ENCODE peak calls at places on chromosome 17, in five cellular contexts. One of them, this sample, is unnamed.

GRCh38 chr17:42361781-42362186 is 26.5 kb downstream of the STAT3 start:
- DNase-seq in K562: no peak
- DNase-seq in HepG2: peak
- DNase-seq in endothelial cell of umbilical vein: no peak
- DNase-seq in H1: no peak
- DNase-seq in this sample: no peak

GRCh38 chr17:40062347-40063033 is at the start of gene THRA:
- DNase-seq in K562: peak
- DNase-seq in HepG2: no peak
- DNase-seq in endothelial cell of umbilical vein: no peak
- DNase-seq in H1: no peak
- DNase-seq in this sample: no peak

GRCh38 chr17:51372345-51373004 is 112.1 kb downstream of the UTP18 start:
- DNase-seq in K562: peak
- DNase-seq in HepG2: peak
- DNase-seq in endothelial cell of umbilical vein: peak
- DNase-seq in H1: no peak
- DNase-seq in this sample: no peak

GRCh38 chr17:66834919-66835454 is at the start of gene CACNG5:
- DNase-seq in K562: peak
- DNase-seq in HepG2: no peak
- DNase-seq in endothelial cell of umbilical vein: no peak
- DNase-seq in H1: no peak
- DNase-seq in this sample: no peak

GRCh38 chr17:9419932-9420453 is 155.6 kb downstream of the STX8 start:
- DNase-seq in K562: no peak
- DNase-seq in HepG2: no peak
- DNase-seq in endothelial cell of umbilical vein: no peak
- DNase-seq in H1: no peak
- DNase-seq in this sample: no peak

GRCh38 chr17:77959216-77959925 is 868 bp downstream of the TNRC6C start:
- DNase-seq in K562: peak
- DNase-seq in HepG2: no peak
- DNase-seq in endothelial cell of umbilical vein: no peak
- DNase-seq in H1: no peak
- DNase-seq in this sample: no peak

GRCh38 chr17:15452746-15453145 is 14.7 kb downstream of the CDRT4 start:
- DNase-seq in K562: no peak
- DNase-seq in HepG2: no peak
- DNase-seq in endothelial cell of umbilical vein: no peak
- DNase-seq in H1: no peak
- DNase-seq in this sample: no peak

GRCh38 chr17:43699438-43699756 is 37.7 kb upstream of the MEOX1 start:
- DNase-seq in K562: no peak
- DNase-seq in HepG2: no peak
- DNase-seq in endothelial cell of umbilical vein: no peak
- DNase-seq in H1: no peak
- DNase-seq in this sample: no peak

GRCh38 chr17:70483624-70484023 is 314.3 kb downstream of the KCNJ2 start:
- DNase-seq in K562: no peak
- DNase-seq in HepG2: no peak
- DNase-seq in endothelial cell of umbilical vein: no peak
- DNase-seq in H1: no peak
- DNase-seq in this sample: no peak

GRCh38 chr17:64111831-64112230 is 18.1 kb downstream of the ERN1 start:
- DNase-seq in K562: no peak
- DNase-seq in HepG2: no peak
- DNase-seq in endothelial cell of umbilical vein: no peak
- DNase-seq in H1: no peak
- DNase-seq in this sample: no peak

GRCh38 chr17:7370853-7371252 is 10.0 kb upstream of the TNK1 start:
- DNase-seq in K562: no peak
- DNase-seq in HepG2: no peak
- DNase-seq in endothelial cell of umbilical vein: no peak
- DNase-seq in H1: no peak
- DNase-seq in this sample: no peak
- TF ChIP-seq POLR2AphosphoS5 in K562: no peak
- TF ChIP-seq POLR2AphosphoS5 in HepG2: no peak
- TF ChIP-seq POLR2AphosphoS5 in endothelial cell of umbilical vein: no peak
- TF ChIP-seq POLR2AphosphoS5 in H1: no peak
- TF ChIP-seq POLR2AphosphoS5 in this sample: no peak

GRCh38 chr17:16495561-16495960 is 3.6 kb upstream of the LRRC75A start:
- DNase-seq in K562: no peak
- DNase-seq in HepG2: no peak
- DNase-seq in endothelial cell of umbilical vein: no peak
- DNase-seq in H1: no peak
- DNase-seq in this sample: no peak
- H3K4me3 ChIP-seq in K562: no peak
- H3K4me3 ChIP-seq in HepG2: no peak
- H3K4me3 ChIP-seq in endothelial cell of umbilical vein: no peak
- H3K4me3 ChIP-seq in H1: no peak
- H3K4me3 ChIP-seq in this sample: no peak

DNA sequence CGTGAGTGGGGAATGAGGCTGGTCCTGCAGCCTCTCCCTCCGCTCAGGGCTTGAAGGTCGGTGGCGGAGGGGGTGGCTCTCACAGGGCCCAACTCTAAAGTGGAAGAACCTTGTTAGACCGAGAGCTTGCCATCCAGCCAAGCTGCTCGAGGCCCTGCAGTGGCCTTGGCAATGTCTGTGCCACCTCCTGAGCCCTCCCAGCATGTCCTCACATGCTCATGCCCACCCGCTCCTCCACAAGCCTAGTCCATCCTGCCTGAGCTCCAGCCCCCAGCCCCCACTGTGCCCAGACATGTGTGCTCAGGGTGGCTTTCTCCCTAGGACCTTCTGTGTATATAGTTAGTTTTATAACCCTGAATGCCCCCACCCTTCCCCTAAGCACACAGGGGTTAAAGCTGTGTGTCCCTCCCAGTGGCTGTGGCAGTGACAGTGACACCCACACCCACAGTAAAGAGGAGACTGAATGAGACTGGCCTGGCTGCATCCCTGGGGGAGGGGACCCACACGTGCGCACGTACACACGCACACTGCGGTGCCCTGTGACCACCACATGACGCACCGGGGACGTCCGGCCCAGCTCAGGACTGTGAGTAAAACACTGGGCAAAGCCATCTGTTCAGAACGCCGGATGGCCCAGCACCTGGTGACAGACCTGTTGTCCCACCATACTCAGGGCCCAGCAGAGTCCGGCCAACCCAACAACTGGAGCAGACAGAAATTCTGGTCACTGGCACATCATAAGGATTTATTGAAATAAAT is 15.6 kb downstream of the PDK2 start:
- DNase-seq in K562: no peak
- DNase-seq in HepG2: no peak
- DNase-seq in endothelial cell of umbilical vein: no peak
- DNase-seq in H1: no peak
- DNase-seq in this sample: no peak
- H3K9ac ChIP-seq in K562: no peak
- H3K9ac ChIP-seq in HepG2: peak
- H3K9ac ChIP-seq in endothelial cell of umbilical vein: no peak
- H3K9ac ChIP-seq in H1: no peak
- H3K9ac ChIP-seq in this sample: no peak

GRCh38 chr17:82005701-82006348 is 16.9 kb downstream of the CENPX start:
- DNase-seq in K562: no peak
- DNase-seq in HepG2: no peak
- DNase-seq in endothelial cell of umbilical vein: no peak
- DNase-seq in H1: no peak
- DNase-seq in this sample: no peak

GRCh38 chr17:82001657-82002056 is 21.0 kb downstream of the CENPX start:
- DNase-seq in K562: no peak
- DNase-seq in HepG2: no peak
- DNase-seq in endothelial cell of umbilical vein: no peak
- DNase-seq in H1: no peak
- DNase-seq in this sample: no peak

GRCh38 chr17:82000803-82001649 is 21.7 kb downstream of the CENPX start:
- DNase-seq in K562: no peak
- DNase-seq in HepG2: no peak
- DNase-seq in endothelial cell of umbilical vein: no peak
- DNase-seq in H1: no peak
- DNase-seq in this sample: no peak

GRCh38 chr17:82004485-82005455 is 17.9 kb downstream of the CENPX start:
- DNase-seq in K562: no peak
- DNase-seq in HepG2: no peak
- DNase-seq in endothelial cell of umbilical vein: no peak
- DNase-seq in H1: no peak
- DNase-seq in this sample: no peak

DNA sequence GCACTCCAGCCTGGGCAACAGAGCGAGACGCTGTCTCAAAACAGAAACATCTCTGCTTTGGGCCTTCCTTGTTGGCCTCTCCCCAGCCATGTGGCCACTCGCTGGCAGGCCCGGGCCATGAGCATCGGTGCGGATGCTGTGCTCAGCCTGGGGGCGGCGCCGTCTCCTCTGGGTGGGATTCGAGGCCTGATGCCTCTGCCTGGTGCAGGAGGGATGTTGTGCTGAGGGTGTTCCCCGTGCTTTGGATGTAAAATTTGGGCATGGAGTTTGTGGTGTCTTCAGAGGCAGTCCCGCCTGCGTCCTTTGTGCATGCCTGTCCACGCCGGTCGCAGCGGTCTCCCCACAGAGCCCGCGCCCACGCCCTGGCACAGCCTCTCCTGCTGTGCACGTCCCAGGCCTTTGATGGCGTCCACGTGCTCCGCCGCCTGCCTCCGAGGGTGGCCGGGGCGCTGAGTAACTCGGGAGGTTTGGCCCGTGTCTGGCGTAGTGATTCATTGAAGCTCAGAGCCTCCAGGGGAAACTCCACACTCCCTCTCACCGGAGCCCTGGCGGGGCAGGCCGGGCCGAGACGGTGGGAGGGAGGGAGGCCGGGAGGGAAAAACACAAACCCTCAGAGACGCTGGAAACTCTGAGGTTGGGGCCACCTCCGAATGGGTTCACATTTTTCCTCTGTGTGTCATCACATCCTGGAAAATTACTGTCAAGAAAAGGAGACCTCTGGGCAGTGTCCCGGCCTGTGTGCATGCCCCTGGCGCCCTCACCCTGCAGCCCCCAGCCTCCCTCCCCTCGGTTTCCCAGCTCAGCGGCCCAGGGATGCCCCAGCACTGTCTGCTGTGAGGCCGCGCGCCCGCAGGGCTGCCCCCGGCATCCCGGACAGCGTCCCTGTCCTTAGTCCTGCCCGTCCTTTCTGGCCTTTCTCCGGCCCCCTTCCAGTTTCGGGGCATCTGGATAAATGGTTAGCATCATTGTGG is 19.0 kb downstream of the CENPX start:
- DNase-seq in K562: no peak
- DNase-seq in HepG2: peak
- DNase-seq in endothelial cell of umbilical vein: peak
- DNase-seq in H1: no peak
- DNase-seq in this sample: no peak
- TF ChIP-seq POLR2AphosphoS5 in K562: no peak
- TF ChIP-seq POLR2AphosphoS5 in HepG2: peak
- TF ChIP-seq POLR2AphosphoS5 in endothelial cell of umbilical vein: peak
- TF ChIP-seq POLR2AphosphoS5 in H1: no peak
- TF ChIP-seq POLR2AphosphoS5 in this sample: no peak